ENCODE peak calls at places on chromosomes 4 and X, in four cellular contexts. One of them, this sample, is unnamed.

GRCh38 chr4:52873861-52874343 is 11.8 kb downstream of the RASL11B start:
- DNase-seq in GM12878: no peak
- DNase-seq in K562: no peak
- DNase-seq in HepG2: peak
- DNase-seq in this sample: peak

GRCh38 chr4:84690481-84690880 is 107.6 kb downstream of the CDS1 start:
- DNase-seq in GM12878: no peak
- DNase-seq in K562: no peak
- DNase-seq in HepG2: no peak
- DNase-seq in this sample: no peak

GRCh38 chr4:76856183-76856969 is 41.6 kb downstream of the SOWAHB start:
- DNase-seq in GM12878: no peak
- DNase-seq in HepG2: peak
- DNase-seq in K562: no peak
- DNase-seq in this sample: no peak

GRCh38 chr4:15232725-15233597 is 194.9 kb upstream of the C1QTNF7 start:
- DNase-seq in GM12878: no peak
- DNase-seq in K562: no peak
- DNase-seq in HepG2: peak
- DNase-seq in this sample: no peak

GRCh38 chr4:44766453-44766852 is 40.1 kb upstream of the GNPDA2 start:
- DNase-seq in GM12878: no peak
- DNase-seq in HepG2: no peak
- DNase-seq in K562: no peak
- DNase-seq in this sample: no peak

GRCh38 chr4:159487284-159487747 is 384.4 kb downstream of the RAPGEF2 start:
- DNase-seq in K562: peak
- DNase-seq in GM12878: peak
- DNase-seq in HepG2: peak
- DNase-seq in this sample: peak

GRCh38 chrX:46340696-46341095 is 204.5 kb downstream of the ZNF674 start:
- DNase-seq in K562: no peak
- DNase-seq in GM12878: no peak
- DNase-seq in HepG2: no peak
- DNase-seq in this sample: no peak

GRCh38 chrX:39903343-39903742 is 194.4 kb downstream of the BCOR start:
- DNase-seq in GM12878: no peak
- DNase-seq in HepG2: no peak
- DNase-seq in K562: no peak
- DNase-seq in this sample: no peak

GRCh38 chr4:22045051-22045450 is 96.5 kb upstream of the KCNIP4 start:
- DNase-seq in K562: no peak
- DNase-seq in HepG2: no peak
- DNase-seq in GM12878: no peak
- DNase-seq in this sample: no peak

GRCh38 chrX:57232658-57233360 is 53.7 kb upstream of the FAAH2 start:
- DNase-seq in K562: no peak
- DNase-seq in GM12878: peak
- DNase-seq in HepG2: no peak
- DNase-seq in this sample: no peak

GRCh38 chr4:90345549-90345948 is 218.4 kb downstream of the CCSER1 start:
- DNase-seq in GM12878: no peak
- DNase-seq in HepG2: no peak
- DNase-seq in K562: no peak
- DNase-seq in this sample: no peak

GRCh38 chrX:53211391-53211978 is 13.5 kb downstream of the KDM5C start:
- DNase-seq in GM12878: no peak
- DNase-seq in K562: no peak
- DNase-seq in HepG2: no peak
- DNase-seq in this sample: no peak

GRCh38 chr4:71882113-71882512 is 98.2 kb upstream of the GC start:
- DNase-seq in HepG2: no peak
- DNase-seq in K562: no peak
- DNase-seq in GM12878: no peak
- DNase-seq in this sample: peak

GRCh38 chrX:101973066-101973465 is 41.2 kb upstream of the ZMAT1 start:
- DNase-seq in GM12878: no peak
- DNase-seq in K562: no peak
- DNase-seq in HepG2: no peak
- DNase-seq in this sample: no peak

GRCh38 chrX:41526925-41527324 is 79.8 kb downstream of the NYX start:
- DNase-seq in K562: no peak
- DNase-seq in HepG2: no peak
- DNase-seq in GM12878: no peak
- DNase-seq in this sample: no peak

GRCh38 chrX:47618923-47619485 is 653 bp downstream of the SYN1 start:
- DNase-seq in HepG2: no peak
- DNase-seq in GM12878: no peak
- DNase-seq in K562: no peak
- DNase-seq in this sample: no peak

GRCh38 chr4:89497517-89498308 is 190.1 kb upstream of the GPRIN3 start:
- DNase-seq in HepG2: no peak
- DNase-seq in K562: no peak
- DNase-seq in GM12878: no peak
- DNase-seq in this sample: no peak

GRCh38 chr4:134028411-134028810 is 173.2 kb downstream of the PABPC4L start:
- DNase-seq in HepG2: no peak
- DNase-seq in GM12878: no peak
- DNase-seq in K562: no peak
- DNase-seq in this sample: no peak

GRCh38 chr4:107800058-107800457 is 24.7 kb upstream of the SGMS2 start:
- DNase-seq in GM12878: no peak
- DNase-seq in K562: no peak
- DNase-seq in HepG2: no peak
- DNase-seq in this sample: no peak

GRCh38 chr4:8290701-8290970 is 21.1 kb downstream of the HTRA3 start:
- DNase-seq in K562: no peak
- DNase-seq in GM12878: no peak
- DNase-seq in HepG2: no peak
- DNase-seq in this sample: no peak

GRCh38 chrX:86383681-86384540 is 235.7 kb downstream of the DACH2 start:
- DNase-seq in GM12878: no peak
- DNase-seq in HepG2: no peak
- DNase-seq in K562: no peak
- DNase-seq in this sample: no peak

DNA sequence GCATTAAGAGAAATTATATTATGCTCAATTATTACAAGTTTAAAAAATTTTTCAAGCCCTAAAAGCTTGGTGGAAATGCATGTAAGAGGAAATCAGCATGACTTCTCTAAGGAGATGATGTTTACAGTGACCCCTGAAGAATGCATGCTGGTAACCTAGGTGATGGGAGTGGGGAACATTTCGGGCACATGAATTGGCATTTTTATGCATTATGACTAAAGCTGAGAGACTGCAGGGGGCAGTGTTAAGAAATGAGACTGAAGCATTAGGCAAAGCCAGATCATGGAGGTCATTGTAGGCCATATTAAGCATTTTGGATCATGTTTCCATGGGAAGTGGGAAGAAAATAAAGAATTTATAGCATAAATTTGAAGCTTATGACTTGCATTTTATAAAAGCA is 421.3 kb downstream of the FAT4 start:
- DNase-seq in HepG2: peak
- DNase-seq in K562: no peak
- DNase-seq in GM12878: no peak
- DNase-seq in this sample: no peak
- TF ChIP-seq CTCF in HepG2: peak
- TF ChIP-seq CTCF in K562: peak
- TF ChIP-seq CTCF in GM12878: no peak
- TF ChIP-seq CTCF in this sample: no peak

GRCh38 chr4:119244344-119244743 is 31.8 kb downstream of the USP53 start:
- DNase-seq in GM12878: no peak
- DNase-seq in K562: no peak
- DNase-seq in HepG2: no peak
- DNase-seq in this sample: no peak

GRCh38 chr4:119244832-119245231 is 32.3 kb downstream of the USP53 start:
- DNase-seq in GM12878: no peak
- DNase-seq in HepG2: no peak
- DNase-seq in K562: no peak
- DNase-seq in this sample: no peak

GRCh38 chr4:119242417-119242816 is 29.9 kb downstream of the USP53 start:
- DNase-seq in HepG2: no peak
- DNase-seq in GM12878: no peak
- DNase-seq in K562: no peak
- DNase-seq in this sample: no peak

GRCh38 chr4:119246177-119246576 is 33.7 kb downstream of the USP53 start:
- DNase-seq in K562: no peak
- DNase-seq in GM12878: no peak
- DNase-seq in HepG2: no peak
- DNase-seq in this sample: no peak

GRCh38 chr4:119243868-119244267 is 31.4 kb downstream of the USP53 start:
- DNase-seq in GM12878: no peak
- DNase-seq in K562: no peak
- DNase-seq in HepG2: no peak
- DNase-seq in this sample: no peak
- TF ChIP-seq TCF7 in GM12878: no peak
- TF ChIP-seq TCF7 in K562: no peak
- TF ChIP-seq TCF7 in HepG2: no peak
- TF ChIP-seq TCF7 in this sample: no peak

DNA sequence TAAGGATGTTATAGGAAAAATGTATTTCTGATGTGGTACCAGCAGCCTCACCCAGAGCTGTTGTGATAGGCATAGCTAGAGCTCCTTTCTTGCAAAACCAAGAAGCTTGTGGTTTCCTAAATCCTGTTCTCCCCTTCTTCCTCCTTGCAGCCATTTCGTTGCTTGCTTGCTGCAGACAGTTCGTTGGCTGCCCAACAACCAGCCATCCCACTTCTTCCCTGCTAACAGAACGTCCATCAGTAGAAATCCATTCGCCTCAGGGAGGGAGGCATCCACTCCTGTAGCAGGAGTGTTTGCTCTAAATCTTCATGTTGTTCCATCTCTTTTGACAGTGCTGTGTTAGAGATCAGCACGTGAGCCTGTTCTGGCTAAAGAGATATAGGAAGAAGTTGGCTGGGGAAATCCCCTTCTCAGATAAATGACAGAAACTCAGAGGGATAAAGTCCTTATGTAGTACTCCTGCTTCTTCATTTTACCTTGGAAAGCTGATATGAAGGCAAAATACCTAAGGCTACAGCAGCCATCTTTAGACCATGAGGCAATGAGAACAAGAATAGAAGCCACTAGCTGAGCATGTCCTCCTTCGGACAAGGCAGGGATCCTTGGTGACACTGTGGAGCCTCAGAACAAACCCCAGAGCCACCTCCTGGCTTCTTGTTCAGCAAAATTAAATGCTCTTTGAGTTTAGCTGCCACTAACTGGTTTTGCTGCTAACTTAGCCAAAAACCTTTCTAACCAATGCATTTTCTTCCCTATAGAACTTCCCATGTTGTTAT is 68.4 kb upstream of the RELL1 start:
- DNase-seq in GM12878: no peak
- DNase-seq in HepG2: no peak
- DNase-seq in K562: no peak
- DNase-seq in this sample: no peak
- TF ChIP-seq NR2C2 in GM12878: no peak
- TF ChIP-seq NR2C2 in HepG2: no peak
- TF ChIP-seq NR2C2 in K562: no peak
- TF ChIP-seq NR2C2 in this sample: no peak

GRCh38 chrX:49627030-49627777 is 28.4 kb downstream of the GAGE1 start:
- DNase-seq in K562: peak
- DNase-seq in HepG2: peak
- DNase-seq in GM12878: no peak
- DNase-seq in this sample: peak
- TF ChIP-seq CTCF in K562: peak
- TF ChIP-seq CTCF in HepG2: peak
- TF ChIP-seq CTCF in GM12878: peak
- TF ChIP-seq CTCF in this sample: no peak

GRCh38 chr4:183658362-183659028 is 490 bp downstream of the RWDD4 start:
- DNase-seq in HepG2: peak
- DNase-seq in GM12878: no peak
- DNase-seq in K562: peak
- DNase-seq in this sample: peak
- TF ChIP-seq TCF7 in HepG2: no peak
- TF ChIP-seq TCF7 in GM12878: no peak
- TF ChIP-seq TCF7 in K562: no peak
- TF ChIP-seq TCF7 in this sample: no peak

GRCh38 chr4:100493756-100494155 is 24.1 kb downstream of the EMCN start:
- DNase-seq in HepG2: no peak
- DNase-seq in K562: no peak
- DNase-seq in GM12878: no peak
- DNase-seq in this sample: no peak
- TF ChIP-seq NR2C2 in HepG2: no peak
- TF ChIP-seq NR2C2 in K562: no peak
- TF ChIP-seq NR2C2 in GM12878: no peak
- TF ChIP-seq NR2C2 in this sample: no peak

GRCh38 chrX:137151403-137151802 is 117.6 kb upstream of the GPR101 start:
- DNase-seq in GM12878: no peak
- DNase-seq in K562: no peak
- DNase-seq in HepG2: no peak
- DNase-seq in this sample: peak
- TF ChIP-seq CTCF in GM12878: no peak
- TF ChIP-seq CTCF in K562: no peak
- TF ChIP-seq CTCF in HepG2: peak
- TF ChIP-seq CTCF in this sample: no peak

GRCh38 chr4:26056406-26056805 is 142.4 kb downstream of the SMIM20 start:
- DNase-seq in GM12878: no peak
- DNase-seq in K562: no peak
- DNase-seq in HepG2: no peak
- DNase-seq in this sample: no peak

GRCh38 chr4:26059391-26060154 is 145.6 kb downstream of the SMIM20 start:
- DNase-seq in HepG2: no peak
- DNase-seq in GM12878: no peak
- DNase-seq in K562: no peak
- DNase-seq in this sample: no peak

GRCh38 chr4:26058537-26058936 is 144.5 kb downstream of the SMIM20 start:
- DNase-seq in HepG2: no peak
- DNase-seq in GM12878: peak
- DNase-seq in K562: no peak
- DNase-seq in this sample: no peak

GRCh38 chr4:26052663-26053534 is 138.9 kb downstream of the SMIM20 start:
- DNase-seq in GM12878: no peak
- DNase-seq in HepG2: no peak
- DNase-seq in K562: no peak
- DNase-seq in this sample: no peak

GRCh38 chr4:26055855-26056254 is 141.8 kb downstream of the SMIM20 start:
- DNase-seq in K562: no peak
- DNase-seq in HepG2: no peak
- DNase-seq in GM12878: no peak
- DNase-seq in this sample: no peak
- TF ChIP-seq TCF7 in K562: no peak
- TF ChIP-seq TCF7 in HepG2: no peak
- TF ChIP-seq TCF7 in GM12878: no peak
- TF ChIP-seq TCF7 in this sample: no peak

This sample was measured in WTC11.